ENCODE peak calls at places on chromosomes 13 and 19, in ten cellular contexts. I, K, O, T, F, N, C, Q, Z and A are unnamed samples.

GRCh38 chr19:45140533-45140932 is 20.2 kb downstream of the NKPD1 start:
- DNase-seq in I (no peak), K (no peak), O (no peak), T (no peak), F (no peak), N (no peak), C (no peak), Q (no peak), Z (no peak), A (no peak)

GRCh38 chr19:55253264-55253663 is 5.6 kb downstream of the PPP6R1 start:
- DNase-seq in I (no peak), K (no peak), O (no peak), T (no peak), F (no peak), N (no peak), C (no peak), Q (no peak), Z (no peak), A (no peak)

GRCh38 chr13:109191422-109191821 is 562.0 kb downstream of the MYO16 start:
- DNase-seq in I (no peak), K (no peak), O (no peak), T (no peak), F (no peak), N (no peak), C (peak), Q (no peak), Z (no peak), A (no peak)

GRCh38 chr19:3643592-3644313 is 17.2 kb upstream of the CACTIN start:
- DNase-seq in I (no peak), K (no peak), O (no peak), T (no peak), F (no peak), N (no peak), C (no peak), Q (no peak), Z (no peak), A (no peak)

GRCh38 chr19:42345191-42345812 is 19.9 kb downstream of the MEGF8 start:
- DNase-seq in I (peak), K (no peak), O (no peak), T (no peak), F (no peak), N (no peak), C (no peak), Q (no peak), Z (peak), A (no peak)

GRCh38 chr13:73870970-73871935 is 263.0 kb downstream of the KLF12 start:
- DNase-seq in I (peak), K (no peak), O (no peak), T (no peak), F (peak), N (no peak), C (peak), Q (no peak), Z (peak), A (no peak)

GRCh38 chr19:3619631-3620012 is 7.0 kb downstream of the CACTIN start:
- DNase-seq in I (no peak), K (no peak), O (no peak), T (no peak), F (no peak), N (no peak), C (no peak), Q (no peak), Z (no peak), A (no peak)

GRCh38 chr19:32570081-32570785 is 10.8 kb upstream of the PDCD5 start:
- DNase-seq in I (peak), K (peak), O (peak), T (peak), F (peak), N (no peak), C (peak), Q (peak), Z (peak), A (no peak)

GRCh38 chr19:36151144-36152051 is 849 bp downstream of the COX7A1 start:
- DNase-seq in I (no peak), K (no peak), O (peak), T (no peak), F (no peak), N (no peak), C (peak), Q (no peak), Z (no peak), A (no peak)

GRCh38 chr19:15418588-15419412 is at the start of gene AKAP8L:
- DNase-seq in I (peak), K (peak), O (peak), T (peak), F (peak), N (peak), C (peak), Q (peak), Z (peak), A (peak)
- TF ChIP-seq CTCF in I (peak), K (peak), O (peak), T (peak), F (peak), N (peak), C (peak), Q (peak), Z (peak), A (peak)

GRCh38 chr13:51825165-51825592 is 19.8 kb downstream of the TMEM272 start:
- DNase-seq in I (peak), K (no peak), O (no peak), T (no peak), F (peak), N (no peak), C (no peak), Q (no peak), Z (no peak), A (no peak)
- H3K4me3 ChIP-seq in I (no peak), K (no peak), O (no peak), T (no peak), F (no peak), N (no peak), C (peak), Q (peak), Z (no peak), A (no peak)

DNA sequence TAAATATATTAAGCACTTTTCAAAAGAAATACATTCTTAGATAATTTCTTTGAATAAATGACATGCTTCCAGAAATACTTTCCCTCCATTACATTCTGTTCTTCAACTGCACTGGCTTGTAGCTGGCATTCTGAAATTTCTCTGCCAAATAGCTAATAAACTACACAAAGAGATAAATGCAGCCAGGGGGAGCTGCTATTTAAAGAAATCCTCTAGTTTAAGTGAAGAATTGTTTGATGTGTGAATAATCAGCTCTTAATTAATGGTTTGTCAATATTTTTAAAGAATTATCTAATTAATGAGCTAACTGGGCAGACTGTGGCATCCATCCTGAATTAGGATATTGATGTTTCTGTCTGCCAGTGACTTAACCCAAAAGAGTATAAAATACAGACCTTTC is 30.7 kb downstream of the SLC7A1 start:
- DNase-seq in I (no peak), K (no peak), O (no peak), T (no peak), F (peak), N (no peak), C (no peak), Q (no peak), Z (no peak), A (no peak)
- TF ChIP-seq CTCF in I (peak), K (no peak), O (peak), T (peak), F (no peak), N (no peak), C (no peak), Q (no peak), Z (no peak), A (no peak)

DNA sequence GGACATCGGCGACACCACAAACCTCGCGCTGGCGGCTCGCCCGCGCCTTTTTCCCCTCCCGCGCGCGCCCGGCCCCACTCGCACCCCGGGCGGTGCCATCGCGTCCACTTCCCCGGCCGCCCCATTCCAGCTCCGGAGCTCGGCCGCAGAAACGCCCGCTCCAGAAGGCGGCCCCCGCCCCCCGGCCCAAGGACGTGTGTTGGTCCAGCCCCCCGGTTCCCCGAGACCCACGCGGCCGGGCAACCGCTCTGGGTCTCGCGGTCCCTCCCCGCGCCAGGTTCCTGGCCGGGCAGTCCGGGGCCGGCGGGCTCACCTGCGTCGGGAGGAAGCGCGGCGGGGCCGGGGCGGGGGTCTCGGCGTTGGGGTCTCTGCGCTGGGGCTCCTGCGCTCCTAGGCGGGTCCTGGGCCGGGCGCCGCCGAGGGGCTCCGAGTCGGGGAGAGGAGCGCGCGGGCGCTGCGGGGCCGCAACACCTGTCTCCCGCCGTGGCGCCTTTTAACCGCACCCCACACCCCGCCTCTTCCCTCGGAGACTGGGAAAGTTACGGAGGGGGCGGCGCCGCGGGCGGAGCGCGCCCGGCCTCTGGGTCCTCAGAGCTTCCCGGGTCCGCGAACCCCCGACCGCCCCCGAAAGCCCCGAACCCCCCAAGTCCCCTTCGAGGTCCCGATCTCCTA is at the start of gene GJB2:
- DNase-seq in I (peak), K (no peak), O (no peak), T (peak), F (no peak), N (no peak), C (no peak), Q (no peak), Z (no peak), A (no peak)
- H3K4me3 ChIP-seq in I (peak), K (peak), O (peak), T (peak), F (no peak), N (peak), C (peak), Q (peak), Z (peak), A (peak)

GRCh38 chr13:29993196-29993595 is 142.8 kb upstream of the UBL3 start:
- DNase-seq in I (no peak), K (no peak), O (no peak), T (no peak), F (no peak), N (no peak), C (no peak), Q (no peak), Z (no peak), A (no peak)
- TF ChIP-seq CTCF in I (no peak), K (no peak), O (no peak), T (no peak), F (no peak), N (peak), C (no peak), Q (no peak), Z (no peak), A (no peak)

GRCh38 chr19:5515737-5516136 is 52.0 kb downstream of the TINCR start:
- DNase-seq in I (no peak), K (no peak), O (no peak), T (no peak), F (no peak), N (no peak), C (no peak), Q (no peak), Z (no peak), A (no peak)

GRCh38 chr19:5519076-5519475 is 48.7 kb downstream of the TINCR start:
- DNase-seq in I (no peak), K (no peak), O (no peak), T (no peak), F (no peak), N (no peak), C (no peak), Q (no peak), Z (no peak), A (no peak)

GRCh38 chr19:5514001-5514400 is 53.8 kb downstream of the TINCR start:
- DNase-seq in I (no peak), K (no peak), O (no peak), T (no peak), F (no peak), N (no peak), C (no peak), Q (no peak), Z (no peak), A (no peak)
- H3K4me3 ChIP-seq in I (no peak), K (no peak), O (no peak), T (no peak), F (no peak), N (no peak), C (no peak), Q (no peak), Z (no peak), A (no peak)